ENCODE peak calls at places on chromosomes 6 and 20, in six cellular contexts. O is breast epithelium; Q is CD8-positive, alpha-beta memory T cell; I is trophoblast cell; Z is left ventricle myocardium inferior; M is AG04449. P is an unnamed sample.

GRCh38 chr6:20876016-20876415 is 341.8 kb downstream of the CDKAL1 start:
- DNase-seq in O (no peak), Q (no peak), I (no peak), Z (no peak), M (peak), P (no peak)

GRCh38 chr20:36493801-36494114 is 47.6 kb upstream of the MYL9 start:
- DNase-seq in O (peak), Q (no peak), I (no peak), Z (peak), M (no peak), P (no peak)

GRCh38 chr20:328596-329324 is 3.4 kb downstream of the SOX12 start:
- DNase-seq in O (no peak), Q (no peak), I (no peak), Z (no peak), M (no peak), P (no peak)

GRCh38 chr6:131733376-131734016 is 22.7 kb upstream of the CTAGE9 start:
- DNase-seq in O (peak), Q (no peak), I (no peak), Z (no peak), M (peak), P (peak)

GRCh38 chr6:40627316-40627715 is 40.2 kb upstream of the LRFN2 start:
- DNase-seq in O (no peak), Q (no peak), I (peak), Z (no peak), M (no peak), P (no peak)

GRCh38 chr6:161951139-161951538 is 677.3 kb upstream of the AGPAT4 start:
- DNase-seq in O (no peak), Q (no peak), I (no peak), Z (no peak), M (no peak), P (no peak)

GRCh38 chr6:106444777-106445507 is 84.4 kb downstream of the CRYBG1 start:
- DNase-seq in O (no peak), Q (peak), I (no peak), Z (no peak), M (no peak), P (peak)

GRCh38 chr20:34940126-34940525 is 15.5 kb downstream of the GSS start:
- DNase-seq in O (no peak), Q (no peak), I (no peak), Z (peak), M (no peak), P (no peak)

GRCh38 chr6:44116643-44117382 is 10.4 kb downstream of the MRPL14 start:
- DNase-seq in O (no peak), Q (no peak), I (peak), Z (no peak), M (peak), P (peak)

GRCh38 chr6:99467509-99468106 is 42.5 kb upstream of the PNISR start:
- DNase-seq in O (no peak), Q (no peak), I (no peak), Z (no peak), M (no peak), P (no peak)

GRCh38 chr20:48831702-48832422 is 4.1 kb upstream of the PREX1 start:
- DNase-seq in O (no peak), Q (no peak), I (peak), Z (peak), M (no peak), P (no peak)

GRCh38 chr20:21781446-21782075 is 76.1 kb downstream of the PAX1 start:
- DNase-seq in O (no peak), Q (no peak), I (no peak), Z (no peak), M (no peak), P (no peak)

GRCh38 chr6:22134308-22134707 is 162.5 kb downstream of the PRL start:
- DNase-seq in O (no peak), Q (no peak), I (no peak), Z (no peak), M (no peak), P (no peak)

GRCh38 chr20:45445805-45446562 is 23.6 kb upstream of the WFDC2 start:
- DNase-seq in O (no peak), Q (no peak), I (peak), Z (no peak), M (no peak), P (no peak)

GRCh38 chr20:33995053-33995816 is 1.5 kb downstream of the RALY start:
- DNase-seq in O (no peak), Q (no peak), I (no peak), Z (no peak), M (no peak), P (no peak)

DNA sequence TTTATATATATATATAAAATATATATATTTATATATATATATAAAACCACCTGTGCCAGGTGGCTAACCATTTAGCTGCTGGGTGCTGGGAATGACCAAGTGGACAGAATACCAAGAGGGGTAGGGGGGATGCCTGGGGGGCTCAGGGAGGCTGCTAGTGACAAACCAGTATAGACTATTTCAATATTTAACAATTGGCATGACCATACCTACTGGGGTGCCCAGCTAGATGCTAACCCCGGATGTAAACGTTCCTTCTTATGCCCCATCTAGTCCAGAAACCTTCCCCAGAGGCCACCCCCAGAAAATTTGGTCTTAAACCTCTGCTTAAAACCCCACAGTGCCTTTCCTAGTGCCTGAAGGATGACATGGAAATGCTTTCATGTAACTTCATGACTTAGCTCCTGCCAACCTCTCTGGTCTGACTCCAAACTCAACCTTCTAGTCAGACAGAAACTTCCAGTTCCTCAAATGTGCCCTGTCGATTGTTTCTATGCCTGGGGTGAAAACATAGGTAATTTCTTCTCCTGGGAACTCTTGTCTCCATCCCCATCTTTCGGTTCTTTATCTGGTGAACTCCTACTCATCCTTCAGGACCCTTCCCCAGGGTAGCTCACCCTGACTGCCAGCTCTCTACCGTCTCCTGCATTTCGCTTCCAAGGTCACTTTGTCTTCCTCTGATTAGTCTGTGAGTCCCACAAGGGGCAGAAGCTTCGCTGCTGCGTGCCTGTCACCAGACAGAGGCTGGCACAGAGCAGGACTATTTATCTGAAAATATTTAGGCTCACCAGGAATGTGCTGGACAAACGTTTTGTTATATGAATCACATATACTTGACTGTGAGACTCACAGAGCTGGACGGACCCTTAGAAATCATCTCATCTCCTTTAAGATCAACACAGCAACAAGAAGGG is 51.8 kb downstream of the JPH2 start:
- DNase-seq in O (no peak), Q (no peak), I (no peak), Z (no peak), M (no peak), P (no peak)
- H3K4me3 ChIP-seq in O (no peak), Q (no peak), I (no peak), Z (no peak), M (no peak), P (no peak)

DNA sequence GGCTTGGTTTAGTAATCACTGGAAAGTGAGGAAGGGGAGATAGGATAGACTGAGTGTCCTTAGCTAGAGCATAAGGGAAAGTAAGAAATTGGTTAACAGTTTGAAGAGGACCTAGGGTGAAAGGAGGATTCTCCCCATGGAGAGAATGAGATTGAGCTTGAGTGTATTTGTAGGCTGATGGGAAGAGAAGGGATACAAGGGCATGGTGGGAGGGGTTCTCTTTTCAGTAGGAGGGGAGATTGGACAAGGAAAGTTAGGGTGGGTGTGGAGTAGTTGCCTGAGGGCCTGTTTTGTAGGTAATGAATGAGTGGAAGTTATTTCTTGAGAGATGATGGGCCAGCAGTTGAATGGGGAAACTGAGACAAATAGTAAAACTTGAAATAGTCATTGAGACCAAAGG is 1.9 kb downstream of the TRMT11 start:
- DNase-seq in O (no peak), Q (no peak), I (no peak), Z (no peak), M (no peak), P (no peak)
- H3K4me3 ChIP-seq in O (no peak), Q (no peak), I (no peak), Z (no peak), M (no peak), P (no peak)

GRCh38 chr6:168367285-168367720 is 47.7 kb upstream of the DACT2 start:
- DNase-seq in O (no peak), Q (no peak), I (no peak), Z (no peak), M (no peak), P (no peak)
- H3K4me3 ChIP-seq in O (no peak), Q (no peak), I (no peak), Z (no peak), M (no peak), P (no peak)

GRCh38 chr6:33194431-33194979 is 2.2 kb upstream of the COL11A2 start:
- DNase-seq in O (no peak), Q (no peak), I (no peak), Z (no peak), M (no peak), P (no peak)

GRCh38 chr6:33192105-33192646 is at the start of gene COL11A2:
- DNase-seq in O (no peak), Q (peak), I (no peak), Z (no peak), M (no peak), P (no peak)

GRCh38 chr6:33192671-33193602 is 670 bp upstream of the COL11A2 start:
- DNase-seq in O (no peak), Q (no peak), I (no peak), Z (peak), M (no peak), P (no peak)

GRCh38 chr6:33195304-33196022 is 3.2 kb upstream of the COL11A2 start:
- DNase-seq in O (no peak), Q (no peak), I (no peak), Z (no peak), M (no peak), P (no peak)

GRCh38 chr6:33193619-33194018 is 1.4 kb upstream of the COL11A2 start:
- DNase-seq in O (no peak), Q (no peak), I (no peak), Z (no peak), M (no peak), P (no peak)
- H3K4me3 ChIP-seq in O (peak), Q (no peak), I (no peak), Z (peak), M (no peak), P (no peak)

GRCh38 chr6:149194815-149195558 is 122.5 kb upstream of the TAB2 start:
- DNase-seq in O (no peak), Q (no peak), I (no peak), Z (no peak), M (no peak), P (no peak)
- H3K4me3 ChIP-seq in O (no peak), Q (no peak), I (no peak), Z (no peak), M (no peak), P (no peak)

GRCh38 chr6:19214231-19214630 is 622.9 kb upstream of the ID4 start:
- DNase-seq in O (no peak), Q (no peak), I (no peak), Z (no peak), M (no peak), P (no peak)
- H3K4me3 ChIP-seq in O (no peak), Q (no peak), I (no peak), Z (no peak), M (no peak), P (no peak)

GRCh38 chr20:51423810-51424209 is 118.7 kb downstream of the NFATC2 start:
- DNase-seq in O (no peak), Q (no peak), I (peak), Z (no peak), M (no peak), P (no peak)

GRCh38 chr20:51427625-51428291 is 114.8 kb downstream of the NFATC2 start:
- DNase-seq in O (no peak), Q (no peak), I (no peak), Z (no peak), M (no peak), P (no peak)

GRCh38 chr20:51424270-51425041 is 118.1 kb downstream of the NFATC2 start:
- DNase-seq in O (no peak), Q (no peak), I (no peak), Z (no peak), M (no peak), P (no peak)

GRCh38 chr20:51426879-51427624 is 115.5 kb downstream of the NFATC2 start:
- DNase-seq in O (no peak), Q (no peak), I (no peak), Z (no peak), M (no peak), P (no peak)

DNA sequence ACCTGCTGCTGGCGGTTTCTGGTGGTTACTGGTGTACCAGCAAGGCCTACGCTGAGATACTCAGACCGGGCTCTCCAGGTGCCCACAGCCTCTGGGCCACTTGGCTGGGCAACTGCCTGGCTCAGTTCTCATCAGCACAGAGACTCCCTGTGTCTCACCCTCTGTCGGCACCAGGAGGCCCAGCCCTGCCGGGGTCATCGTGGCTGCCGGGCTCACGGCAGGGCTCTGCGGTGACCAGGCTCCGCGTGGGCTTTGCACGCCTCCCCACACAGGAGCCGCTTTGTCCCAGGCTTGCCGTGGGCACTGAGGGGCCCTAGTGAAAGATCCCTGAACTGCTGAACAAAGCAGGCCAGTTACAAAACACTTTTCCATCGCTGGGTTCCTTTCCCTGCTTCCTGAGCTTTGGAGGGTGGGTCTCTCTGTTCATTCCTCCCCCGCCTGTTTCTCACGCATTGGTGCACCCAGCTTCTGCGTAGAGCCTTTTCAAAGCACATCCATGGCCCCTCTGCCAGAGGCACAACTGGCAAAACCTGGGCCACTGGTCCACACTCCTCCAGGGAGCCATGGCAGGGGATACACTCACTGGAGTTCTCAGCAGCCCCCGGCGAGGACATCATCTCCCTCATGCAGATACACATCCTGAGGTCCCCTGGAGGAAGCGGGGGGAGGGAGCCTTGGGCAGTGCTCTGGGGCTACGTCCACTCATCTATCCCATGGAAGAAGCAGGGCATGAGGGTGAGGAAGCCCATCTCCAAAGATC is 117.0 kb downstream of the NFATC2 start:
- DNase-seq in O (no peak), Q (no peak), I (no peak), Z (no peak), M (no peak), P (no peak)
- H3K4me3 ChIP-seq in O (no peak), Q (no peak), I (no peak), Z (no peak), M (no peak), P (no peak)